ENCODE peak calls at places on chromosomes 7 and 10, in eight cellular contexts. One of them, this sample, is unnamed.
A peak's percentile ranks its signal among the peaks of the same experiment; 100 is the strongest.

GRCh38 chr7:121624922-121625321 is 228.8 kb upstream of the FAM3C start:
- DNase-seq in GM13977: no peak
- DNase-seq in neural progenitor cell: no peak
- DNase-seq in hepatocyte: no peak
- DNase-seq in HFF-Myc: no peak
- DNase-seq in cardiac muscle cell: peak; percentile 74
- DNase-seq in GM13976: no peak
- DNase-seq in lower leg skin: no peak
- DNase-seq in this sample: peak; percentile 29

GRCh38 chr10:90181251-90181691 is 479.9 kb downstream of the KIF20B start:
- DNase-seq in hepatocyte: no peak
- DNase-seq in lower leg skin: no peak
- DNase-seq in HFF-Myc: no peak
- DNase-seq in GM13977: no peak
- DNase-seq in cardiac muscle cell: peak; percentile 62
- DNase-seq in neural progenitor cell: no peak
- DNase-seq in GM13976: no peak
- DNase-seq in this sample: no peak

GRCh38 chr7:125555921-125556320 is 626.3 kb upstream of the POT1 start:
- DNase-seq in lower leg skin: no peak
- DNase-seq in GM13976: no peak
- DNase-seq in HFF-Myc: no peak
- DNase-seq in cardiac muscle cell: no peak
- DNase-seq in hepatocyte: no peak
- DNase-seq in GM13977: no peak
- DNase-seq in neural progenitor cell: peak; percentile 15
- DNase-seq in this sample: no peak

GRCh38 chr7:13293264-13294002 is 606.0 kb downstream of the ARL4A start:
- DNase-seq in HFF-Myc: no peak
- DNase-seq in lower leg skin: no peak
- DNase-seq in GM13977: no peak
- DNase-seq in GM13976: no peak
- DNase-seq in cardiac muscle cell: no peak
- DNase-seq in neural progenitor cell: no peak
- DNase-seq in hepatocyte: no peak
- DNase-seq in this sample: no peak

GRCh38 chr7:80790877-80791276 is 128.0 kb downstream of the SEMA3C start:
- DNase-seq in HFF-Myc: no peak
- DNase-seq in lower leg skin: no peak
- DNase-seq in GM13976: no peak
- DNase-seq in GM13977: no peak
- DNase-seq in hepatocyte: no peak
- DNase-seq in neural progenitor cell: no peak
- DNase-seq in cardiac muscle cell: peak; percentile 32
- DNase-seq in this sample: no peak

GRCh38 chr10:15370212-15370740 is 813 bp downstream of the FAM171A1 start:
- DNase-seq in GM13977: peak; percentile 60
- DNase-seq in GM13976: peak; percentile 66
- DNase-seq in HFF-Myc: no peak
- DNase-seq in lower leg skin: peak; percentile 85
- DNase-seq in hepatocyte: peak; percentile 60
- DNase-seq in neural progenitor cell: peak; percentile 53
- DNase-seq in cardiac muscle cell: peak; percentile 30
- DNase-seq in this sample: peak; percentile 76

GRCh38 chr7:150368884-150369739 is 490 bp downstream of the REPIN1 start:
- DNase-seq in hepatocyte: peak; percentile 81
- DNase-seq in HFF-Myc: no peak
- DNase-seq in lower leg skin: no peak
- DNase-seq in cardiac muscle cell: peak; percentile 75
- DNase-seq in GM13976: peak; percentile 67
- DNase-seq in neural progenitor cell: peak; percentile 92
- DNase-seq in GM13977: peak; percentile 80
- DNase-seq in this sample: peak; percentile 69

GRCh38 chr7:80622531-80622930 is 15.9 kb upstream of the CD36 start:
- DNase-seq in hepatocyte: no peak
- DNase-seq in GM13976: no peak
- DNase-seq in neural progenitor cell: no peak
- DNase-seq in lower leg skin: no peak
- DNase-seq in GM13977: no peak
- DNase-seq in HFF-Myc: peak; percentile 63
- DNase-seq in cardiac muscle cell: peak; percentile 66
- DNase-seq in this sample: no peak

GRCh38 chr7:141043621-141044020 is 28.9 kb upstream of the MRPS33 start:
- DNase-seq in GM13977: no peak
- DNase-seq in neural progenitor cell: no peak
- DNase-seq in cardiac muscle cell: no peak
- DNase-seq in lower leg skin: no peak
- DNase-seq in hepatocyte: no peak
- DNase-seq in GM13976: no peak
- DNase-seq in HFF-Myc: no peak
- DNase-seq in this sample: no peak

GRCh38 chr10:20677340-20677739 is 219.8 kb downstream of the NEBL start:
- DNase-seq in GM13976: no peak
- DNase-seq in hepatocyte: no peak
- DNase-seq in HFF-Myc: no peak
- DNase-seq in cardiac muscle cell: no peak
- DNase-seq in neural progenitor cell: no peak
- DNase-seq in GM13977: no peak
- DNase-seq in lower leg skin: no peak
- DNase-seq in this sample: no peak

GRCh38 chr10:121284952-121285351 is 313.3 kb downstream of the FGFR2 start:
- DNase-seq in GM13977: no peak
- DNase-seq in HFF-Myc: no peak
- DNase-seq in cardiac muscle cell: peak; percentile 25
- DNase-seq in GM13976: no peak
- DNase-seq in hepatocyte: no peak
- DNase-seq in lower leg skin: no peak
- DNase-seq in neural progenitor cell: no peak
- DNase-seq in this sample: peak; percentile 17

GRCh38 chr7:455110-455928 is 64.3 kb downstream of the PDGFA start:
- DNase-seq in GM13977: no peak
- DNase-seq in HFF-Myc: no peak
- DNase-seq in hepatocyte: peak; percentile 81
- DNase-seq in cardiac muscle cell: peak; percentile 77
- DNase-seq in neural progenitor cell: no peak
- DNase-seq in lower leg skin: no peak
- DNase-seq in GM13976: no peak
- DNase-seq in this sample: peak; percentile 87

GRCh38 chr10:77741746-77742145 is 104.1 kb upstream of the KCNMA1 start:
- DNase-seq in HFF-Myc: no peak
- DNase-seq in lower leg skin: no peak
- DNase-seq in GM13977: no peak
- DNase-seq in GM13976: no peak
- DNase-seq in hepatocyte: no peak
- DNase-seq in neural progenitor cell: no peak
- DNase-seq in cardiac muscle cell: no peak
- DNase-seq in this sample: no peak

GRCh38 chr10:96118604-96119450 is 11.3 kb upstream of the ZNF518A start:
- DNase-seq in neural progenitor cell: no peak
- DNase-seq in hepatocyte: no peak
- DNase-seq in cardiac muscle cell: no peak
- DNase-seq in HFF-Myc: no peak
- DNase-seq in lower leg skin: no peak
- DNase-seq in GM13977: no peak
- DNase-seq in GM13976: no peak
- DNase-seq in this sample: no peak

GRCh38 chr10:90032519-90032918 is 331.1 kb downstream of the KIF20B start:
- DNase-seq in HFF-Myc: no peak
- DNase-seq in lower leg skin: no peak
- DNase-seq in cardiac muscle cell: peak; percentile 30
- DNase-seq in neural progenitor cell: no peak
- DNase-seq in hepatocyte: no peak
- DNase-seq in GM13977: no peak
- DNase-seq in GM13976: no peak
- DNase-seq in this sample: no peak

DNA sequence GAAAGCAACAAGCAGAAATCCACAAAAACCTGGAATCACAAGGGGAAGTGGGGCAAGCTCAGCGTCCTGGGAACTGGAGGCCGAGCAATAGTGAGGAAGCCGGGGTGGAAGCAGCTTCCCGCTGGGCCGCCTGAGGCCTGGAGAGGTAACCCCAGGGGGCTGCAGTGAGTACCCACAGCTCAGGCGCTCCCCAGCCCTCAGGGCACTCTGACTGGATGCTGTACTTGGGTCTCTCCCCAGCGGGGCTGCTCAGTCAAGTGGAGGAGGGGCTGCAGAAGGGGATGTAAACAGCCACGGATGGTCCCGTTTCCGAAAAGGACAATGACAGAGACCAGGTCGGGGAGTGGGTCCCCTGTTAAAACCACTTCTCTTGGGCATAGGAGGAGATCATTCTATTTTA is 50.3 kb downstream of the SLIT1 start:
- DNase-seq in lower leg skin: no peak
- DNase-seq in hepatocyte: no peak
- DNase-seq in GM13977: no peak
- DNase-seq in neural progenitor cell: no peak
- DNase-seq in HFF-Myc: no peak
- DNase-seq in cardiac muscle cell: no peak
- DNase-seq in GM13976: no peak
- DNase-seq in this sample: no peak
- TF ChIP-seq CTCF in lower leg skin: no peak
- TF ChIP-seq CTCF in hepatocyte: no peak
- TF ChIP-seq CTCF in GM13977: no peak
- TF ChIP-seq CTCF in neural progenitor cell: no peak
- TF ChIP-seq CTCF in HFF-Myc: no peak
- TF ChIP-seq CTCF in cardiac muscle cell: no peak
- TF ChIP-seq CTCF in GM13976: no peak
- TF ChIP-seq CTCF in this sample: no peak

GRCh38 chr10:70863470-70864160 is 24.8 kb downstream of the PCBD1 start:
- DNase-seq in GM13977: no peak
- DNase-seq in cardiac muscle cell: no peak
- DNase-seq in HFF-Myc: no peak
- DNase-seq in GM13976: no peak
- DNase-seq in lower leg skin: no peak
- DNase-seq in hepatocyte: no peak
- DNase-seq in neural progenitor cell: no peak
- DNase-seq in this sample: no peak
- TF ChIP-seq CTCF in GM13977: no peak
- TF ChIP-seq CTCF in cardiac muscle cell: no peak
- TF ChIP-seq CTCF in HFF-Myc: no peak
- TF ChIP-seq CTCF in GM13976: no peak
- TF ChIP-seq CTCF in lower leg skin: no peak
- TF ChIP-seq CTCF in hepatocyte: no peak
- TF ChIP-seq CTCF in neural progenitor cell: no peak
- TF ChIP-seq CTCF in this sample: no peak

DNA sequence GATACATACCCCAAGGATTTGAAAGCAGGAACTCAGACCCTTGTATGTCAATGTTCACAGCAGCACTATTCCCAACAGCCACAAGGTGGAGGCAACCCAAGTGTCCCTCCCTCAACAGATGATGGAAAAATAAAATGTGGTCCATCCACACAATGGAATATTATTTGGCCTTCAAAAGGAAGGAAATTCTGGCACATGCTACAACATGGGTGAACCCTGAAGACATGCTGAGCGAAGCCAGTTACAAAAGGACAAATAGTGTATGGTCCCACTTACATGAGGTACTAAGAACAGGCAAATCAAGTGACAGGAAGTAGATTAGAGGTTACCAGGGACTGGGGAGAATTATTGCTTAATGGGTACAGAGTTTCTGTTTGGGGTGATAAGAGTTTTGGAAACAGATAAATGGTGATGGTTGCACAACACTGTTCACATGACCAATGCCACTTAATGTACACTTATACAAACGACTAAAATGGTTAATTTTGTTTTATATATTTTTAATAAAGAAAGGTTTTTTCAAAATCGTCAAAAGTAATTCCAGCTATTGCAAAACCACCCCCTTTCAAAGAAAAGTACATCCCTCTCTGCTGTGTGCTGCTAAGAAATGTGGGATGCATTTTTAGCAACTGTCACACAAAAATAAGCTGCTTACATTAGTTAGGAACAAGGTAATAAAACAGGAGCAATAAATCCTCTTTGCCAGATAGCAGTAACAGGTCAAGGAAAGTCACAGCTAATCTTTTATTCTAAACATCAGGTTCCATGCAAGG is 85.7 kb downstream of the GRB10 start:
- DNase-seq in HFF-Myc: no peak
- DNase-seq in GM13976: no peak
- DNase-seq in hepatocyte: no peak
- DNase-seq in neural progenitor cell: peak; percentile 16
- DNase-seq in cardiac muscle cell: peak; percentile 20
- DNase-seq in lower leg skin: no peak
- DNase-seq in GM13977: no peak
- DNase-seq in this sample: no peak
- TF ChIP-seq CTCF in HFF-Myc: peak; percentile 56
- TF ChIP-seq CTCF in GM13976: no peak
- TF ChIP-seq CTCF in hepatocyte: peak; percentile 40
- TF ChIP-seq CTCF in neural progenitor cell: peak; percentile 56
- TF ChIP-seq CTCF in cardiac muscle cell: peak; percentile 49
- TF ChIP-seq CTCF in lower leg skin: no peak
- TF ChIP-seq CTCF in GM13977: peak; percentile 18
- TF ChIP-seq CTCF in this sample: no peak

GRCh38 chr7:74657692-74658170 is at the start of gene GTF2I:
- DNase-seq in hepatocyte: no peak
- DNase-seq in GM13977: no peak
- DNase-seq in neural progenitor cell: peak; percentile 82
- DNase-seq in GM13976: peak; percentile 53
- DNase-seq in HFF-Myc: no peak
- DNase-seq in cardiac muscle cell: no peak
- DNase-seq in lower leg skin: peak; percentile 89
- DNase-seq in this sample: no peak

GRCh38 chr7:74655324-74655723 is 2.2 kb upstream of the GTF2I start:
- DNase-seq in lower leg skin: no peak
- DNase-seq in GM13977: no peak
- DNase-seq in neural progenitor cell: no peak
- DNase-seq in hepatocyte: no peak
- DNase-seq in HFF-Myc: no peak
- DNase-seq in GM13976: no peak
- DNase-seq in cardiac muscle cell: no peak
- DNase-seq in this sample: no peak

GRCh38 chr7:74656911-74657691 is 417 bp upstream of the GTF2I start:
- DNase-seq in hepatocyte: peak; percentile 99
- DNase-seq in neural progenitor cell: peak; percentile 100
- DNase-seq in GM13976: peak; percentile 94
- DNase-seq in cardiac muscle cell: peak; percentile 99
- DNase-seq in lower leg skin: peak; percentile 100
- DNase-seq in HFF-Myc: peak; percentile 84
- DNase-seq in GM13977: peak; percentile 96
- DNase-seq in this sample: peak; percentile 98

GRCh38 chr7:74655785-74656420 is 1.6 kb upstream of the GTF2I start:
- DNase-seq in hepatocyte: no peak
- DNase-seq in HFF-Myc: no peak
- DNase-seq in cardiac muscle cell: no peak
- DNase-seq in lower leg skin: no peak
- DNase-seq in GM13977: no peak
- DNase-seq in neural progenitor cell: no peak
- DNase-seq in GM13976: no peak
- DNase-seq in this sample: no peak

DNA sequence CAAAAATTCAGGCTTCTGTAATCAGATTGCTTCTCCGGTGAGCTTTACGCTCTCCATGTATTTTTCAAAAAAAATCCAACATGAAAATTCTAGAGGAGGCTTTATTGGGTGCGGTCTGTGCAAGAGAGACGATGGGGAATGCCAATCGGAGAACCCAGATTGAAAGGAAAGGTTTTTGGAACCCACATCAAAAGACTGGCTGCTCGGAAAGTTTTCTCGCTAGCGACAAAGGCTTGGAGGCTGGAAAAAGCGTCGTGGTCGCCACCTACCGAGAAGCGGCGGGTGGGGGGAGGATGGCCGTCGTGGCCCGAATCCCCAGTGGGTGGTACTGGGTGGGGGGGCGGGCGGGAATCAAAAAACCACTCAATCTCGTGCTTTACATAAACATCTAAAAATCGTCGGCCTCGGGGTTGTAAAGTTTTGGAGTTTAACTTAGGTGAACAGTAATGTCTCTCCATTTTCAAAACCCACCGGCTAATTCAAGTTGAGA is 1.1 kb upstream of the GTF2I start:
- DNase-seq in GM13977: peak; percentile 36
- DNase-seq in cardiac muscle cell: peak; percentile 30
- DNase-seq in neural progenitor cell: peak; percentile 62
- DNase-seq in GM13976: no peak
- DNase-seq in hepatocyte: peak; percentile 73
- DNase-seq in lower leg skin: no peak
- DNase-seq in HFF-Myc: no peak
- DNase-seq in this sample: peak; percentile 72
- TF ChIP-seq CTCF in GM13977: peak; percentile 51
- TF ChIP-seq CTCF in cardiac muscle cell: no peak
- TF ChIP-seq CTCF in neural progenitor cell: no peak
- TF ChIP-seq CTCF in GM13976: peak; percentile 54
- TF ChIP-seq CTCF in hepatocyte: peak; percentile 31
- TF ChIP-seq CTCF in lower leg skin: no peak
- TF ChIP-seq CTCF in HFF-Myc: no peak
- TF ChIP-seq CTCF in this sample: no peak

This sample was measured in pancreas.